ENCODE peak calls at places on chromosomes 6 and 20, in ten cellular contexts. N is tibial artery, E is ovary, Y is mucosa of descending colon, C is fibroblast of lung, Z is choroid plexus epithelial cell, L is psoas muscle, O is kidney, U is AG04450, H is adrenal gland. R is an unnamed sample.

GRCh38 chr6:39128832-39129231 is 13.8 kb upstream of the SAYSD1 start:
- DNase-seq in N (no peak), E (no peak), Z (no peak), O (no peak), U (no peak), H (no peak), L (no peak), Y (no peak), C (no peak), R (peak)

GRCh38 chr6:23244300-23244699 is 674.9 kb downstream of the HDGFL1 start:
- DNase-seq in H (no peak), C (peak), N (no peak), Y (no peak), L (no peak), U (peak), Z (peak), E (no peak), O (no peak), R (peak)

GRCh38 chr6:32190054-32190945 is at the start of gene PBX2:
- DNase-seq in O (peak), H (peak), E (peak), L (peak), Z (peak), N (peak), Y (peak), C (peak), U (peak), R (peak)

GRCh38 chr6:39561536-39562266 is 163.5 kb downstream of the KIF6 start:
- DNase-seq in N (no peak), H (no peak), O (no peak), E (no peak), U (no peak), Z (peak), Y (no peak), L (no peak), C (peak), R (no peak)

GRCh38 chr6:71294121-71294523 is 5.5 kb downstream of the OGFRL1 start:
- DNase-seq in U (peak), N (no peak), L (no peak), H (no peak), Z (peak), O (no peak), E (no peak), C (peak), Y (no peak), R (peak)

GRCh38 chr6:122530440-122531046 is 58.9 kb upstream of the SERINC1 start:
- DNase-seq in Y (no peak), O (no peak), E (peak), Z (peak), U (peak), H (peak), C (peak), N (no peak), L (no peak), R (peak)

GRCh38 chr6:154509421-154510143 is 903 bp downstream of the CNKSR3 start:
- DNase-seq in O (peak), C (peak), H (peak), Z (peak), N (peak), U (no peak), Y (peak), L (peak), E (peak), R (peak)

GRCh38 chr6:158797331-158798202 is 21.6 kb downstream of the EZR start:
- DNase-seq in O (no peak), Z (peak), Y (no peak), E (no peak), C (peak), L (no peak), U (no peak), H (peak), N (no peak), R (peak)

GRCh38 chr6:139029470-139030210 is 1.1 kb downstream of the ABRACL start:
- DNase-seq in O (peak), H (peak), U (peak), Z (peak), E (peak), L (peak), Y (peak), C (peak), N (peak), R (peak)

DNA sequence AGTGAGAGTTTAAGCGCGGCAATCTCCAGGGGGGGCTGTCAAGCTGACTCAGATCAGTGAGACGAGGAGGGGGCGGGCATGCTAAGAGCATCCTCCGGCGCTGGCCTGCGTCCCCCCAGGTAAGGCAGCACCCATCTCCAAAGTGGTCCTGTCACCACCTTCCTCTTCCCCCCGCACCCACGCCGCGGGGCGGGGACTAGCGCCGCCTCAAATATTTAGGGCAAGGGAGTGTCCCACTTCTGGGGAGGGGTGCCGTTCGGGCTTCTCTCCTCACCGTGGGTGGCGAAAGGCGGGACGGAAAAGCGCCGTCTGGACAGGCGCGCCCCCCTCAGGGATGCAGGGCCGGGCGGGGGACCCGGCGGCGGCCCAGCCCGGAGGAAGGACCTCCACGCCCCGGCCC is 366 bp upstream of the TOX2 start:
- DNase-seq in E (no peak), O (no peak), N (no peak), Z (no peak), L (no peak), H (no peak), Y (peak), C (no peak), U (no peak), R (no peak)
- H3K4me3 ChIP-seq in E (peak), O (no peak), N (no peak), Z (peak), L (peak), H (no peak), Y (no peak), C (peak), U (peak), R (peak)

DNA sequence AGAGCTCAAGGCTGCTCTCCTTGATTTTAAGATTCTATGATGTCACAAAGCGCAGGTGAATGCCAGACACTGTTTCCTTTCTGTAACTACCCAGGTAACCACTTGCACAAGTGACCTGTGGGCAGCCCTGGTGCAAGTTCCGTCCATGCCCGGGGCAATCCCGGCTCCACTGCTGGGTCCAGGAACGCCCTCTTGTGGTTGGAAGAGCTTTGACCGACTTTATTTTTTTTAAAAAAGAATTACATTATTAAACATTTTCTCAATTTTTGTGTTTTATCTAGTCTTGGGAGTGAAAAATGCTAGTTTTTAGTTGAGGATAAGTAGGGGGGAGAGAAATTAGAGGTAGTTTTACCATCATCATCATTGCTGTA is 695.2 kb downstream of the QKI start:
- DNase-seq in O (no peak), L (peak), E (no peak), U (no peak), H (peak), Z (peak), Y (no peak), C (peak), N (no peak), R (peak)
- TF ChIP-seq CTCF in O (peak), L (peak), E (no peak), U (no peak), H (peak), Z (peak), Y (no peak), C (peak), N (peak), R (peak)

GRCh38 chr20:48358176-48358575 is 469.6 kb downstream of the PREX1 start:
- DNase-seq in Z (no peak), O (no peak), H (no peak), E (no peak), N (no peak), U (no peak), C (no peak), L (no peak), Y (no peak), R (no peak)

GRCh38 chr20:48357714-48358113 is 470.1 kb downstream of the PREX1 start:
- DNase-seq in C (no peak), O (no peak), Z (no peak), L (no peak), E (no peak), Y (no peak), H (no peak), U (no peak), N (no peak), R (no peak)

GRCh38 chr20:48359692-48360337 is 468.0 kb downstream of the PREX1 start:
- DNase-seq in U (no peak), L (no peak), N (no peak), Y (peak), C (no peak), Z (no peak), O (no peak), E (no peak), H (no peak), R (no peak)

GRCh38 chr20:48364055-48364454 is 463.7 kb downstream of the PREX1 start:
- DNase-seq in O (no peak), U (no peak), C (no peak), E (no peak), Z (no peak), Y (no peak), H (no peak), L (no peak), N (no peak), R (no peak)

GRCh38 chr20:48360338-48360698 is 467.5 kb downstream of the PREX1 start:
- DNase-seq in H (no peak), Y (no peak), Z (no peak), O (no peak), E (no peak), L (no peak), C (no peak), N (no peak), U (no peak), R (no peak)
- H3K4me3 ChIP-seq in H (no peak), Y (no peak), Z (no peak), O (peak), E (no peak), L (no peak), C (no peak), N (no peak), U (no peak), R (no peak)

GRCh38 chr20:60365063-60365640 is 406.9 kb downstream of the CDH26 start:
- DNase-seq in L (no peak), C (no peak), N (no peak), U (no peak), O (no peak), Y (no peak), Z (no peak), E (no peak), H (no peak), R (no peak)
- TF ChIP-seq CTCF in L (no peak), C (no peak), N (no peak), U (peak), O (no peak), Y (no peak), Z (no peak), E (no peak), H (no peak), R (no peak)

GRCh38 chr20:845226-845868 is 11.8 kb downstream of the FAM110A start:
- DNase-seq in U (no peak), C (no peak), L (no peak), N (no peak), O (peak), E (no peak), Z (no peak), H (no peak), Y (no peak), R (no peak)

GRCh38 chr20:845967-846893 is 12.7 kb downstream of the FAM110A start:
- DNase-seq in L (no peak), Z (no peak), E (no peak), N (no peak), O (no peak), H (no peak), U (no peak), C (no peak), Y (peak), R (no peak)

GRCh38 chr20:848218-848617 is 14.7 kb downstream of the FAM110A start:
- DNase-seq in Z (no peak), U (no peak), C (no peak), O (no peak), N (no peak), Y (no peak), L (no peak), H (no peak), E (no peak), R (no peak)

GRCh38 chr20:844473-845225 is 11.1 kb downstream of the FAM110A start:
- DNase-seq in C (peak), L (peak), E (peak), O (peak), Y (peak), H (peak), Z (peak), U (peak), N (peak), R (peak)

GRCh38 chr20:846894-847278 is 13.4 kb downstream of the FAM110A start:
- DNase-seq in L (no peak), H (peak), N (no peak), Z (no peak), Y (peak), O (peak), E (no peak), C (no peak), U (no peak), R (no peak)
- H3K4me3 ChIP-seq in L (no peak), H (no peak), N (no peak), Z (no peak), Y (no peak), O (no peak), E (no peak), C (no peak), U (no peak), R (no peak)

GRCh38 chr6:36809933-36810844 is 29.1 kb downstream of the CPNE5 start:
- DNase-seq in O (no peak), U (no peak), H (no peak), C (no peak), E (no peak), L (no peak), Y (no peak), Z (no peak), N (no peak), R (no peak)
- TF ChIP-seq CTCF in O (no peak), U (no peak), H (no peak), C (no peak), E (no peak), L (no peak), Y (no peak), Z (peak), N (no peak), R (peak)

GRCh38 chr20:37011147-37011546 is 59.6 kb upstream of the SAMHD1 start:
- DNase-seq in H (no peak), U (no peak), C (no peak), Y (no peak), Z (no peak), L (no peak), E (no peak), N (no peak), O (no peak), R (no peak)

GRCh38 chr20:37007898-37008649 is 56.6 kb upstream of the SAMHD1 start:
- DNase-seq in N (no peak), H (no peak), C (peak), Y (no peak), Z (peak), L (no peak), O (no peak), U (no peak), E (no peak), R (peak)
- H3K4me3 ChIP-seq in N (no peak), H (no peak), C (no peak), Y (no peak), Z (no peak), L (no peak), O (no peak), U (no peak), E (no peak), R (no peak)

R was measured in fibroblast of pulmonary artery.